ENCODE peak calls at places on chromosomes 5 and 9, in four cellular contexts. X is SK-N-SH, B is GM12878, A is K562. H is an unnamed sample.

GRCh38 chr5:42638972-42639371 is 117.6 kb upstream of the CCDC152 start:
- DNase-seq in X (no peak), B (no peak), A (no peak), H (no peak)

GRCh38 chr5:98927988-98928801 is 612 bp downstream of the CHD1 start:
- DNase-seq in X (peak; percentile 82), B (no peak), A (peak; percentile 75), H (no peak)

GRCh38 chr5:136020383-136021015 is 8.3 kb upstream of the TGFBI start:
- DNase-seq in X (peak; percentile 41), B (no peak), A (peak; percentile 6), H (no peak)

GRCh38 chr5:181261320-181262085 is 560 bp upstream of the TRIM52 start:
- DNase-seq in X (peak; percentile 84), B (no peak), A (peak; percentile 88), H (peak; percentile 79)

GRCh38 chr9:75739884-75740611 is 150.4 kb upstream of the PCSK5 start:
- DNase-seq in X (no peak), B (no peak), A (no peak), H (no peak)

GRCh38 chr5:157267025-157267424 is 1.1 kb downstream of the CYFIP2 start:
- DNase-seq in X (no peak), B (no peak), A (no peak), H (no peak)

GRCh38 chr5:14884062-14884612 is 12.6 kb upstream of the ANKH start:
- DNase-seq in X (no peak), B (no peak), A (no peak), H (no peak)

GRCh38 chr9:135252980-135253304 is 165.5 kb downstream of the OLFM1 start:
- DNase-seq in X (no peak), B (no peak), A (no peak), H (no peak)

GRCh38 chr9:78365979-78366697 is 69.2 kb downstream of the PSAT1 start:
- DNase-seq in X (peak; percentile 19), B (no peak), A (no peak), H (no peak)

GRCh38 chr5:39424751-39425524 is at the start of gene DAB2:
- DNase-seq in X (peak; percentile 37), B (no peak), A (peak; percentile 85), H (peak; percentile 68)

GRCh38 chr5:137461636-137462596 is 37.2 kb downstream of the SPOCK1 start:
- DNase-seq in X (peak; percentile 39), B (no peak), A (no peak), H (no peak)

GRCh38 chr9:135334953-135335460 is 144.6 kb upstream of the PPP1R26 start:
- DNase-seq in X (peak; percentile 6), B (no peak), A (no peak), H (no peak)

GRCh38 chr5:124599048-124599973 is 147.1 kb downstream of the ZNF608 start:
- DNase-seq in X (peak; percentile 56), B (peak; percentile 13), A (peak; percentile 18), H (no peak)

GRCh38 chr5:68505917-68506860 is 290.6 kb downstream of the PIK3R1 start:
- DNase-seq in X (no peak), B (no peak), A (peak; percentile 56), H (no peak)

GRCh38 chr5:174777545-174777944 is 53.2 kb downstream of the MSX2 start:
- DNase-seq in X (no peak), B (no peak), A (no peak), H (no peak)

GRCh38 chr5:75054110-75054930 is 2.0 kb upstream of the GCNT4 start:
- DNase-seq in X (peak; percentile 23), B (no peak), A (no peak), H (peak; percentile 62)

GRCh38 chr5:6556089-6556801 is 76.6 kb downstream of the NSUN2 start:
- DNase-seq in X (no peak), B (no peak), A (no peak), H (no peak)

GRCh38 chr5:169065400-169065799 is 235.5 kb downstream of the SLIT3 start:
- DNase-seq in X (no peak), B (no peak), A (no peak), H (no peak)

GRCh38 chr9:3960661-3961144 is 339.2 kb downstream of the GLIS3 start:
- DNase-seq in X (no peak), B (no peak), A (no peak), H (no peak)

GRCh38 chr5:15004506-15004905 is 132.9 kb upstream of the ANKH start:
- DNase-seq in X (no peak), B (no peak), A (no peak), H (no peak)

GRCh38 chr9:69946800-69947437 is 96.7 kb upstream of the MAMDC2 start:
- DNase-seq in X (no peak), B (no peak), A (peak; percentile 11), H (no peak)
- TF ChIP-seq NRF1 in X (no peak), B (no peak), A (no peak), H (no peak)

GRCh38 chr5:119388619-119389190 is 32.9 kb downstream of the TNFAIP8 start:
- DNase-seq in X (no peak), B (no peak), A (no peak), H (no peak)

GRCh38 chr5:119387900-119388618 is 32.2 kb downstream of the TNFAIP8 start:
- DNase-seq in X (no peak), B (no peak), A (no peak), H (no peak)

GRCh38 chr5:119393201-119393691 is 37.4 kb downstream of the TNFAIP8 start:
- DNase-seq in X (no peak), B (no peak), A (no peak), H (no peak)

GRCh38 chr5:119386945-119387344 is 31.1 kb downstream of the TNFAIP8 start:
- DNase-seq in X (no peak), B (no peak), A (peak; percentile 89), H (no peak)

GRCh38 chr5:119389288-119390065 is 33.7 kb downstream of the TNFAIP8 start:
- DNase-seq in X (no peak), B (no peak), A (no peak), H (no peak)
- TF ChIP-seq NRF1 in X (no peak), B (no peak), A (no peak), H (no peak)

DNA sequence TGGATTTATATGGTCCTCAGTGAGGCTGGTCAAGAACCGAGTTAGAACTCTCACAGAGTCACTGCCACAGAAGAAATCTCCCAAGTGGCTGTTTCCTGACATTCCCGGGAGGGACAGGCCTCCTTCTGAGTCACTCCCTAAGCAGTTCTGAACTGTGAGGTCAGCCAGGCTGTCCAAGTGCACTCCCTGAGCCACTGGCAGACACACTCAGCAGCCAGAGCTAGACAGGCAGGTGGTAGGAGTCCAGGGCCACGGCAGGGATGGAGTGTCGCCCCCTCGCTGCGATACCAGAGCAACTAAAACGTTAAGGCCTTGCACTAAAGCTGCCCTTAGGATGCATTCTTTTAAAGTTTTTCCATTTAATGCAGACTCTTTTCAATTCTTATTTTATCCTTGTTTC is 3.4 kb downstream of the IL4 start:
- DNase-seq in X (no peak), B (no peak), A (peak; percentile 53), H (no peak)
- TF ChIP-seq NRF1 in X (no peak), B (no peak), A (peak; percentile 17), H (no peak)

DNA sequence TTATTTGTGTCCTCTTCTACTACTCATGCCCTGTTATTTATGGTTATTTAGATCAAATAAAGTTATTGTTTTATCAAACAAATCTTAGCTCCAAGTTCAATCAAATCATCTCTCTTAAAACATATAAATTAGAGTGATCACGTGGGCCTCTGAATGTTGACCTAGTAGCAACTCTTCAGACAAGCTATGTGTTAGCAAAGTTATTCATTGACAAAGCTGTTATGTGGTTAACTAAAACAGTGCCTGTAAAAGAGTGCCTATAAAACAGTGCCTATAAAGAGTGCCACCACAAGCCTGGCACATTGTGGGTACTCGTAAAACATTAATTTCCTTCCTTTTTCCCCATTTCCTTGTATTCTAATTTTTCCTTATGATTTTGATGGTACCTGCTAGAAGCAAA is 421.9 kb downstream of the HCN1 start:
- DNase-seq in X (no peak), B (no peak), A (no peak), H (no peak)
- TF ChIP-seq NRF1 in X (no peak), B (no peak), A (no peak), H (no peak)

H was measured in H1.